ENCODE peak calls at places on chromosomes 13 and 19, in nine cellular contexts. S, N, P, F, H, T, R, Z and C are unnamed samples.

GRCh38 chr19:35357867-35358573 is at the start of gene FFAR3:
- DNase-seq in R (no peak), F (no peak), T (peak; percentile 67), P (no peak), Z (peak; percentile 14), S (no peak), N (peak; percentile 69), H (no peak), C (peak; percentile 49)

GRCh38 chr19:31110331-31110730 is 238.9 kb downstream of the TSHZ3 start:
- DNase-seq in P (peak; percentile 72), T (no peak), H (peak; percentile 61), F (no peak), N (no peak), Z (peak; percentile 34), S (no peak), R (no peak), C (peak; percentile 68)

GRCh38 chr19:33194527-33194883 is 375 bp downstream of the LRP3 start:
- DNase-seq in S (no peak), T (no peak), F (no peak), Z (peak; percentile 36), H (peak; percentile 47), P (no peak), N (no peak), R (peak; percentile 70), C (no peak)

GRCh38 chr19:52662631-52663030 is 24.5 kb upstream of the ZNF83 start:
- DNase-seq in P (peak; percentile 87), Z (no peak), F (no peak), S (no peak), T (no peak), R (no peak), N (no peak), H (no peak), C (no peak)

GRCh38 chr19:50980203-50980602 is 3.5 kb downstream of the KLK7 start:
- DNase-seq in P (no peak), R (no peak), H (no peak), T (no peak), Z (peak; percentile 26), S (no peak), F (no peak), N (no peak), C (no peak)

GRCh38 chr19:19562665-19563347 is 24.7 kb downstream of the CILP2 start:
- DNase-seq in F (no peak), P (no peak), Z (peak; percentile 54), S (no peak), N (no peak), R (no peak), T (peak; percentile 80), H (peak; percentile 35), C (no peak)

GRCh38 chr13:93963266-93964131 is 516.0 kb downstream of the DCT start:
- DNase-seq in N (no peak), F (no peak), Z (no peak), T (no peak), R (no peak), S (no peak), H (no peak), P (peak; percentile 25), C (peak; percentile 76)

GRCh38 chr19:19115954-19116353 is 22.3 kb downstream of the TMEM161A start:
- DNase-seq in P (no peak), F (no peak), N (no peak), S (no peak), Z (peak; percentile 89), R (peak; percentile 71), T (no peak), H (peak; percentile 72), C (peak; percentile 25)

DNA sequence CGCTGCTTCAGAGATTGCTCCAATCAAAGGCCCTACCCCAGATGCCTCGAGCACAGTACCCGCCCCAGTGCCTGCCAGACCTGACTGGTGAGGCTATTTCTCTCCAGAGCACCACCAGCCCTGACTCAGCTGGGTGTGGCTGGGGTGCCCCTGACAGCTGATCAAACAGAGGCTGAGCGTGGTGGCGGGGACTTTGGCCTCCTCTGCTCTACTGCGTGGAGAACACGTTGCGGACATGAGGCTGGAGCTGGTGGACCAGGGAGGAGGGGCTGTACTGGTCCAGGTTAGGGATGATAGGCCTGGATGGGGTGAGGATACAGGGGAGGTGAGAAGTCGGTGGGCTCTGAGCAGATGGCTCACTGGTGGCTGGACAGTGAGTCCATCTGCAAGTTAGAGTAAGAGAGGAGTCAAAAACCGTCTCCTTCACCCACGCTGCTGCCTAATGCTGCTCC is 3.5 kb upstream of the DOCK6 start:
- DNase-seq in S (peak; percentile 70), T (no peak), N (no peak), H (no peak), R (peak; percentile 79), F (no peak), Z (no peak), P (peak; percentile 97), C (peak; percentile 29)
- H3K4me3 ChIP-seq in S (no peak overlapping the region), T (no peak overlapping the region), N (no peak overlapping the region), H (no peak overlapping the region), R (no peak overlapping the region), F (no peak overlapping the region), Z (no peak overlapping the region), P (no peak overlapping the region), C (no peak overlapping the region)

GRCh38 chr13:107124129-107124718 is 556.3 kb upstream of the ARGLU1 start:
- DNase-seq in R (no peak), S (no peak), H (peak; percentile 31), N (no peak), F (no peak), Z (peak; percentile 46), P (peak; percentile 19), T (no peak), C (peak; percentile 4)
- TF ChIP-seq CTCF in R (no peak), S (peak; percentile 66), H (peak; percentile 79), N (peak; percentile 78), F (peak; percentile 62), Z (peak; percentile 76), P (peak; percentile 46), T (no peak), C (peak; percentile 34)

GRCh38 chr13:80296638-80297037 is 44.3 kb downstream of the SPRY2 start:
- DNase-seq in P (no peak), Z (peak; percentile 54), N (no peak), S (no peak), F (no peak), R (no peak), H (no peak), T (no peak), C (no peak)

GRCh38 chr13:80297503-80297902 is 43.4 kb downstream of the SPRY2 start:
- DNase-seq in S (no peak), H (no peak), P (no peak), T (no peak), F (no peak), N (no peak), R (no peak), Z (no peak), C (no peak)

GRCh38 chr13:80297094-80297493 is 43.8 kb downstream of the SPRY2 start:
- DNase-seq in F (no peak), T (no peak), H (no peak), P (no peak), N (no peak), Z (peak; percentile 79), R (no peak), S (no peak), C (no peak)

GRCh38 chr13:80303225-80303811 is 37.6 kb downstream of the SPRY2 start:
- DNase-seq in S (no peak), N (no peak), F (no peak), T (no peak), Z (no peak), P (no peak), R (no peak), H (no peak), C (peak; percentile 45)

DNA sequence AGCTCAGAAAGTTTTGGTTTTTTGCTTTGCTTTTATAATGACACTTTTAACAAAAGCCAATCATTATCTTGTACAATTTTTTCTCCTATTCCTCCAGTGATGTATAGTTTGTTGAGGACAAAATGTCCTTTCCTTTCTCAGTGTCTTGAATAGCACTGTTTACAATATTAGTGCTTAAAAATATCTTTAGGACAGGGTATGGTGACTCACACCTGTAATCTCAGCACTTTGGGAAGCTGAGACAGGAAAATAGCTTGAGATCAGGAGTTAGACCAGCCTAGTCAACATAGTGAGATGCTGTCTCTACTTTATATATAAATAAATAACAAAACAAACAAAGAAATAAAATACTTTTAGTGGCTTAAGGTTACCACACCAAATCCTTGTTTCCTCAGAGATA is 41.9 kb downstream of the SPRY2 start:
- DNase-seq in N (no peak), P (no peak), S (no peak), Z (no peak), R (no peak), H (no peak), F (no peak), T (no peak), C (peak; percentile 4)
- H3K4me3 ChIP-seq in N (no peak overlapping the region), P (no peak overlapping the region), S (no peak overlapping the region), Z (no peak overlapping the region), R (no peak overlapping the region), H (no peak overlapping the region), F (no peak overlapping the region), T (no peak overlapping the region), C (no peak overlapping the region)

GRCh38 chr19:7932930-7933300 is 7.0 kb upstream of the CTXN1 start:
- DNase-seq in P (no peak), S (no peak), Z (no peak), N (no peak), F (no peak), H (no peak), T (no peak), R (no peak), C (no peak)

GRCh38 chr19:7934766-7935165 is 8.7 kb downstream of the TIMM44 start:
- DNase-seq in R (no peak), H (no peak), P (no peak), T (no peak), F (no peak), N (peak; percentile 82), Z (no peak), S (peak; percentile 64), C (no peak)

GRCh38 chr19:7932276-7932929 is 6.5 kb upstream of the CTXN1 start:
- DNase-seq in N (no peak), H (no peak), Z (no peak), P (no peak), S (no peak), F (no peak), R (no peak), T (no peak), C (no peak)

GRCh38 chr19:7933411-7933810 is 7.5 kb upstream of the CTXN1 start:
- DNase-seq in N (no peak), T (no peak), P (no peak), R (no peak), Z (peak; percentile 41), S (no peak), H (no peak), F (no peak), C (no peak)

DNA sequence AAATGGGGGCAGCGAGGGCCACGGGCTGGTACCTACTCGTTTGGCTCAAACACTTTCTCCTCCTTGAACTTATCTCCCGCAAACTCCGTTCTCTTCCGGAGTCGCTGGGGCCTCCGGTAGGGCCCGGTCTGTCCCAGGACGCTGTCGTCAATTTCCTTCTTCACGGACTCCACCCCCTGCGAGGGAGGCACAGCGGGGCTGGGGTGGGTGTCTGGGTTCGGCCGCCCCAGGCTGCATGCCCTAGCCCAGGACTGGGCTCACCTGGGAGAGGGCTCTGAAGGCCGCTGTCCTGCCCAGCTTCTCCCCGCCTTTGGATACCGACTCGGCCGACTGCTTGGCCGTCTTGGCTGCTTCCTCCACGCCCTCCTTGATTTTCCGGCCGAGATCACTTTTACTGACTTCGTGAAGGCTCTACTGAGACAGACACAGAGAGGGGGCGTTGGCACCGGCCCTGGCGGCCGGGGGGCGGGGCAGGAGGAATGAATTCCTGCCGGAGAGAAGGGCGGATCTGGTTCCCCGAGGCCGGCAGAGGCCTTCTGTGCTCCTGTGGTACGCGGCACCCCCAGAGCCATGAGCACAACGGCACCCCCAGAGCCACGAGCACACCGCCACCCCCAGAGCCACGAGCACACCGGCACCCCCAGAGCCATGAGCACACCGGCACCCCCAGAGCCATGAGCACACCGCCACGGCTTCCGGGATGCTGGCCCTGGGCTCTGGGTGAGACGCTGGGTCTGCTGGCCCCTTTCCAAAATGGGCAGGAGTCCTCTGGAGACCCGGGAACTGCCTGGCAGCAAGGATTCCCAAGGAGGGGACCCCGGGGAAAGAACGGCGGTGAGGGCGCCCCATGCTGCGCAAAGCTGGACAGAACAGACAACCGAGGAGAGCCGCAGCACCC is 8.1 kb upstream of the CTXN1 start:
- DNase-seq in H (no peak), P (no peak), N (no peak), T (no peak), Z (no peak), S (peak; percentile 47), R (no peak), F (no peak), C (no peak)
- TF ChIP-seq CTCF in H (no peak), P (no peak), N (no peak), T (no peak), Z (no peak), S (no peak), R (no peak), F (no peak), C (no peak)